ENCODE peak calls at places on chromosomes 13 and 19, in nine cellular contexts. One of them, this sample, is unnamed.

GRCh38 chr13:74290324-74290773 is 156.1 kb upstream of the KLF12 start:
- DNase-seq in breast epithelium: peak; percentile 51
- DNase-seq in uterus: peak; percentile 40
- DNase-seq in IMR-90: peak; percentile 79
- DNase-seq in Peyer's patch: peak; percentile 59
- DNase-seq in A549: no peak
- DNase-seq in testis: peak; percentile 36
- DNase-seq in NB4: peak; percentile 17
- DNase-seq in tibial nerve: no peak
- DNase-seq in this sample: peak; percentile 45

GRCh38 chr13:42807236-42807635 is 25.9 kb downstream of the FAM216B start:
- DNase-seq in Peyer's patch: no peak
- DNase-seq in IMR-90: peak; percentile 20
- DNase-seq in testis: no peak
- DNase-seq in breast epithelium: no peak
- DNase-seq in A549: no peak
- DNase-seq in NB4: no peak
- DNase-seq in uterus: no peak
- DNase-seq in tibial nerve: no peak
- DNase-seq in this sample: no peak

GRCh38 chr19:41588497-41589209 is 12.7 kb downstream of the CEACAM21 start:
- DNase-seq in IMR-90: peak; percentile 29
- DNase-seq in uterus: no peak
- DNase-seq in A549: peak; percentile 58
- DNase-seq in Peyer's patch: no peak
- DNase-seq in NB4: peak; percentile 15
- DNase-seq in breast epithelium: no peak
- DNase-seq in testis: peak; percentile 39
- DNase-seq in tibial nerve: no peak
- DNase-seq in this sample: peak; percentile 39

GRCh38 chr13:34672631-34673030 is 269.4 kb upstream of the NBEA start:
- DNase-seq in testis: no peak
- DNase-seq in A549: no peak
- DNase-seq in Peyer's patch: no peak
- DNase-seq in breast epithelium: no peak
- DNase-seq in NB4: no peak
- DNase-seq in uterus: no peak
- DNase-seq in tibial nerve: no peak
- DNase-seq in IMR-90: no peak
- DNase-seq in this sample: no peak

GRCh38 chr13:28679628-28680027 is 20.7 kb downstream of the POMP start:
- DNase-seq in breast epithelium: no peak
- DNase-seq in testis: no peak
- DNase-seq in tibial nerve: no peak
- DNase-seq in uterus: no peak
- DNase-seq in IMR-90: peak; percentile 31
- DNase-seq in NB4: peak; percentile 27
- DNase-seq in A549: no peak
- DNase-seq in Peyer's patch: no peak
- DNase-seq in this sample: no peak

GRCh38 chr19:49473868-49474544 is at the start of gene FLT3LG:
- DNase-seq in breast epithelium: peak; percentile 74
- DNase-seq in uterus: peak; percentile 80
- DNase-seq in tibial nerve: peak; percentile 50
- DNase-seq in testis: peak; percentile 66
- DNase-seq in IMR-90: peak; percentile 69
- DNase-seq in A549: peak; percentile 90
- DNase-seq in Peyer's patch: peak; percentile 91
- DNase-seq in NB4: peak; percentile 86
- DNase-seq in this sample: peak; percentile 99

GRCh38 chr13:80753951-80754350 is 413.0 kb upstream of the SPRY2 start:
- DNase-seq in breast epithelium: no peak
- DNase-seq in IMR-90: no peak
- DNase-seq in tibial nerve: no peak
- DNase-seq in uterus: no peak
- DNase-seq in testis: no peak
- DNase-seq in A549: no peak
- DNase-seq in NB4: no peak
- DNase-seq in Peyer's patch: no peak
- DNase-seq in this sample: no peak

GRCh38 chr13:98570929-98571372 is 6.0 kb downstream of the STK24 start:
- DNase-seq in breast epithelium: no peak
- DNase-seq in NB4: peak; percentile 71
- DNase-seq in IMR-90: no peak
- DNase-seq in tibial nerve: no peak
- DNase-seq in A549: no peak
- DNase-seq in uterus: peak; percentile 34
- DNase-seq in Peyer's patch: peak; percentile 79
- DNase-seq in testis: peak; percentile 47
- DNase-seq in this sample: peak; percentile 95

GRCh38 chr13:44463759-44464158 is 90.1 kb downstream of the SERP2 start:
- DNase-seq in A549: no peak
- DNase-seq in testis: no peak
- DNase-seq in Peyer's patch: no peak
- DNase-seq in tibial nerve: no peak
- DNase-seq in uterus: no peak
- DNase-seq in NB4: no peak
- DNase-seq in breast epithelium: no peak
- DNase-seq in IMR-90: no peak
- DNase-seq in this sample: no peak

GRCh38 chr19:30353394-30353793 is 18.8 kb upstream of the ZNF536 start:
- DNase-seq in uterus: no peak
- DNase-seq in breast epithelium: no peak
- DNase-seq in NB4: no peak
- DNase-seq in A549: no peak
- DNase-seq in testis: no peak
- DNase-seq in IMR-90: no peak
- DNase-seq in tibial nerve: no peak
- DNase-seq in Peyer's patch: no peak
- DNase-seq in this sample: no peak

GRCh38 chr13:43333176-43333575 is 309.8 kb downstream of the DNAJC15 start:
- DNase-seq in testis: no peak
- DNase-seq in IMR-90: no peak
- DNase-seq in A549: no peak
- DNase-seq in Peyer's patch: no peak
- DNase-seq in breast epithelium: no peak
- DNase-seq in tibial nerve: no peak
- DNase-seq in NB4: no peak
- DNase-seq in uterus: no peak
- DNase-seq in this sample: no peak

GRCh38 chr13:99733346-99733745 is 232.1 kb downstream of the TM9SF2 start:
- DNase-seq in testis: no peak
- DNase-seq in breast epithelium: no peak
- DNase-seq in uterus: no peak
- DNase-seq in tibial nerve: no peak
- DNase-seq in NB4: no peak
- DNase-seq in A549: no peak
- DNase-seq in IMR-90: no peak
- DNase-seq in Peyer's patch: no peak
- DNase-seq in this sample: no peak

GRCh38 chr13:43132228-43132627 is 108.8 kb downstream of the DNAJC15 start:
- DNase-seq in uterus: no peak
- DNase-seq in NB4: peak; percentile 15
- DNase-seq in tibial nerve: no peak
- DNase-seq in breast epithelium: no peak
- DNase-seq in A549: peak; percentile 19
- DNase-seq in Peyer's patch: no peak
- DNase-seq in IMR-90: peak; percentile 36
- DNase-seq in testis: peak; percentile 60
- DNase-seq in this sample: peak; percentile 19

GRCh38 chr13:26222523-26223046 is 471 bp upstream of the RNF6 start:
- DNase-seq in breast epithelium: no peak
- DNase-seq in uterus: no peak
- DNase-seq in tibial nerve: no peak
- DNase-seq in IMR-90: no peak
- DNase-seq in testis: no peak
- DNase-seq in NB4: no peak
- DNase-seq in A549: no peak
- DNase-seq in Peyer's patch: no peak
- DNase-seq in this sample: peak; percentile 11

GRCh38 chr13:26220575-26220974 is 1.5 kb downstream of the RNF6 start:
- DNase-seq in IMR-90: peak; percentile 68
- DNase-seq in A549: no peak
- DNase-seq in breast epithelium: no peak
- DNase-seq in NB4: peak; percentile 48
- DNase-seq in uterus: no peak
- DNase-seq in testis: no peak
- DNase-seq in Peyer's patch: no peak
- DNase-seq in tibial nerve: no peak
- DNase-seq in this sample: no peak

GRCh38 chr13:26221399-26221720 is 754 bp downstream of the RNF6 start:
- DNase-seq in A549: peak; percentile 14
- DNase-seq in testis: no peak
- DNase-seq in breast epithelium: no peak
- DNase-seq in NB4: no peak
- DNase-seq in IMR-90: no peak
- DNase-seq in uterus: no peak
- DNase-seq in tibial nerve: no peak
- DNase-seq in Peyer's patch: no peak
- DNase-seq in this sample: peak; percentile 4

GRCh38 chr13:26219726-26220125 is 2.4 kb downstream of the RNF6 start:
- DNase-seq in testis: no peak
- DNase-seq in uterus: no peak
- DNase-seq in breast epithelium: no peak
- DNase-seq in NB4: no peak
- DNase-seq in IMR-90: peak; percentile 29
- DNase-seq in tibial nerve: no peak
- DNase-seq in Peyer's patch: no peak
- DNase-seq in A549: no peak
- DNase-seq in this sample: no peak

GRCh38 chr13:26221721-26222522 is at the start of gene RNF6:
- DNase-seq in uterus: peak; percentile 98
- DNase-seq in testis: peak; percentile 100
- DNase-seq in Peyer's patch: peak; percentile 98
- DNase-seq in tibial nerve: peak; percentile 89
- DNase-seq in IMR-90: peak; percentile 99
- DNase-seq in A549: peak; percentile 94
- DNase-seq in NB4: peak; percentile 99
- DNase-seq in breast epithelium: peak; percentile 95
- DNase-seq in this sample: peak; percentile 70
- TF ChIP-seq POLR2A in uterus: peak; percentile 11
- TF ChIP-seq POLR2A in testis: no peak
- TF ChIP-seq POLR2A in Peyer's patch: peak; percentile 46
- TF ChIP-seq POLR2A in tibial nerve: peak; percentile 24
- TF ChIP-seq POLR2A in IMR-90: peak; percentile 72
- TF ChIP-seq POLR2A in A549: peak; percentile 43
- TF ChIP-seq POLR2A in NB4: peak; percentile 85
- TF ChIP-seq POLR2A in breast epithelium: no peak
- TF ChIP-seq POLR2A in this sample: peak; percentile 61

DNA sequence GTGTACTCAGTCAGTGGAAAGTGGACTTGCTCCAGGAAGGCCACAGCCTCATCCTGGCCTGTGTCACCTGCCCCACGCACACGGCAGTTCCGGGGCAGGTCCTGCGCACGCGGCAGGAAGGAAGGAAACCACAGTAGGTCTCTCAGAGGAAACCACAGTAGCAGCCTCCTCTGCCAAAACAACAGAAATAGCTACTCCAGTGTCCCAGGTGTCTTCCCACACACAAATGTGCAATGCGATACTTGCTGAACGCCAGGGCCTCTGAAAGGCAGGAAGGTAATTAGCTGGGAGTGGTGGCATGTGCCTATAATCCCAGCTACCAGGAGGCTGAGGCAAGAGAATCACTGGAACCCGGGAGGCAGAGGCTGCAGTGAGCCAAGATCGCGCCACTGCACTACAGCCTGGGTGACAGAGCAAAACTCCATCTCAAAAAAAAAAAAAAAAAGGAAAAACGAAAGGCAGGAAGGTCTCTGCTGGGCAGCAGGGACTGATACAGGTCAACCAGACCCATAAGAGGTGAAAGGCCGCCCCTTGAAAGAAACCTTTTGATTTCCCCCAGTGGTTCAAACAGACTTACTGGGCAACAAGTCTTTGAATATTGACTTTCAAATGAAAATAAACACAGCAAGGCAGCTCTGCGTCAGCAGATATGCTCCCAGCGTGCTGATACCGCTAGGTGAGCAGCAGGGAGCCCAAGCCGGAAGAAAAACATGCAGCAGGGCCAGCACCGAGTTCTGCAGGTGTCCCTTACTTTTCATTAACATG is 49.5 kb downstream of the CRYL1 start:
- DNase-seq in Peyer's patch: peak; percentile 84
- DNase-seq in testis: no peak
- DNase-seq in NB4: peak; percentile 39
- DNase-seq in breast epithelium: no peak
- DNase-seq in IMR-90: no peak
- DNase-seq in uterus: no peak
- DNase-seq in A549: no peak
- DNase-seq in tibial nerve: no peak
- DNase-seq in this sample: no peak
- TF ChIP-seq POLR2A in Peyer's patch: no peak
- TF ChIP-seq POLR2A in testis: no peak
- TF ChIP-seq POLR2A in NB4: no peak
- TF ChIP-seq POLR2A in breast epithelium: no peak
- TF ChIP-seq POLR2A in IMR-90: no peak
- TF ChIP-seq POLR2A in uterus: no peak
- TF ChIP-seq POLR2A in A549: no peak
- TF ChIP-seq POLR2A in tibial nerve: no peak
- TF ChIP-seq POLR2A in this sample: no peak

DNA sequence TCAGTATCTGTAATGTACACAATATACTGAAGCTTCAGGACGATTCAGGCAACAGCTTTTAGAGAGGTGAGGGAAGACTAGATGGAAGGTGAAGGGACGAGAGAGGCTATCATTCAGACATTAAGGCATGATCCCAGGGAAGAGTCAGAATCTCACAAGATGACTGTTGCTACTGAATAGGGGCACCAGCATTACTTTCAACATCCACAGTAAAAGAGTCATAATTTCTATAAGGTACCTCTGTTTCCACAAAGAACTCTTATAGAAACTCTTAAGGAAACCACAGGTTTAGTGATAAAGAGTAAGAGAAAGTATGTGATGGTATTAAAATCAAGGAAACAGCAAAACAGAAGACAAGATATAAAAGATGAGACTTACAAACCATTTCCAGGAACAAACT is 23.0 kb downstream of the LCP1 start:
- DNase-seq in breast epithelium: no peak
- DNase-seq in NB4: no peak
- DNase-seq in testis: no peak
- DNase-seq in tibial nerve: no peak
- DNase-seq in IMR-90: no peak
- DNase-seq in A549: no peak
- DNase-seq in uterus: no peak
- DNase-seq in Peyer's patch: no peak
- DNase-seq in this sample: no peak
- TF ChIP-seq POLR2A in breast epithelium: no peak
- TF ChIP-seq POLR2A in NB4: no peak
- TF ChIP-seq POLR2A in testis: no peak
- TF ChIP-seq POLR2A in tibial nerve: no peak
- TF ChIP-seq POLR2A in IMR-90: no peak
- TF ChIP-seq POLR2A in A549: no peak
- TF ChIP-seq POLR2A in uterus: no peak
- TF ChIP-seq POLR2A in Peyer's patch: no peak
- TF ChIP-seq POLR2A in this sample: no peak

DNA sequence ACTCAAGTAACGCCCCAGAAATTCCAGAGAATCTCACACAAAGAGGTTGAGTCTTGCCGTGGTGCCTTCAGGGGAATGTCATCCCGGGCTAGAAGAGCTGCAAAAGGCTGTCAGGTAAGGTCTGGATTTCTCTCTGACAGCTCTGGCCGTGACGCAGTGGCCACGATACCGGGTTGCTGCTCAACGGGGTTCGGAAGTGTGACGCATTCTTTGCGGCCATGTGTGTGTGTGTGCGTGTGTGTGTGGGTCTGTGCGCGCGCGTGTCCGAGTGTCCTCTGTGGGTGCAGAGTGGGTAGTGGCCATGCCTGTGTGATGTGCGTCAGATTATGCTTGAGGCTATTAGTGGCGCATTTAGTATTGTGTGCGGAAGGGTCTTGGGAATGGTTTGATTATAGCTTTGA is 306 bp downstream of the ZNF540 start:
- DNase-seq in testis: peak; percentile 74
- DNase-seq in tibial nerve: peak; percentile 47
- DNase-seq in A549: peak; percentile 20
- DNase-seq in Peyer's patch: peak; percentile 85
- DNase-seq in NB4: peak; percentile 44
- DNase-seq in IMR-90: peak; percentile 58
- DNase-seq in uterus: peak; percentile 57
- DNase-seq in breast epithelium: peak; percentile 72
- DNase-seq in this sample: peak; percentile 60
- TF ChIP-seq POLR2A in testis: no peak
- TF ChIP-seq POLR2A in tibial nerve: no peak
- TF ChIP-seq POLR2A in A549: peak; percentile 39
- TF ChIP-seq POLR2A in Peyer's patch: no peak
- TF ChIP-seq POLR2A in NB4: no peak
- TF ChIP-seq POLR2A in IMR-90: no peak
- TF ChIP-seq POLR2A in uterus: no peak
- TF ChIP-seq POLR2A in breast epithelium: no peak
- TF ChIP-seq POLR2A in this sample: no peak

This sample was measured in H54.